ENCODE peak calls at places on chromosome 14, in four cellular contexts. S is HL-60, D is tibial artery, N is hepatocyte. M is an unnamed sample. For H3K27me3, the result is how much of the 10 kb centered on the place peaks cover.

GRCh38 chr14:82182646-82183045 is 649.0 kb upstream of the SEL1L start:
- DNase-seq in S (no peak), N (no peak), D (no peak), M (no peak)

GRCh38 chr14:97027256-97027999 is 230.2 kb downstream of the VRK1 start:
- DNase-seq in S (no peak), N (no peak), D (no peak), M (no peak)

GRCh38 chr14:35331605-35332516 is 39.7 kb downstream of the PSMA6 start:
- DNase-seq in D (no peak), S (no peak), N (peak), M (no peak)

GRCh38 chr14:74882103-74882920 is 596 bp downstream of the DLST start:
- DNase-seq in N (peak), S (peak), D (peak), M (no peak)

GRCh38 chr14:105065280-105066228 is at the start of gene GPR132:
- DNase-seq in N (peak), S (peak), D (peak), M (no peak)

GRCh38 chr14:101845896-101846295 is 84.4 kb downstream of the PPP2R5C start:
- DNase-seq in D (no peak), S (no peak), N (no peak), M (no peak)

GRCh38 chr14:87034680-87035079 is 958.3 kb downstream of the GALC start:
- DNase-seq in S (no peak), D (no peak), N (no peak), M (no peak)

GRCh38 chr14:22849212-22849819 is 12.9 kb downstream of the MMP14 start:
- DNase-seq in S (no peak), N (no peak), D (peak), M (peak)

GRCh38 chr14:72780771-72781170 is 113.1 kb downstream of the DPF3 start:
- DNase-seq in D (no peak), S (no peak), N (no peak), M (peak)

GRCh38 chr14:82999802-83000201 is 1466.1 kb upstream of the SEL1L start:
- DNase-seq in D (no peak), N (no peak), S (peak), M (no peak)

GRCh38 chr14:65346895-65347294 is 65.6 kb upstream of the FUT8 start:
- DNase-seq in D (peak), N (peak), S (no peak), M (peak)

GRCh38 chr14:88660056-88660455 is 97.2 kb downstream of the ZC3H14 start:
- DNase-seq in S (no peak), N (no peak), D (no peak), M (no peak)

GRCh38 chr14:22807432-22808087 is 7.7 kb downstream of the SLC7A7 start:
- DNase-seq in S (no peak), D (no peak), N (peak), M (no peak)

GRCh38 chr14:52325126-52325525 is 11.0 kb downstream of the PTGER2 start:
- DNase-seq in D (no peak), N (no peak), S (peak), M (no peak)

GRCh38 chr14:75063013-75063412 is 811 bp downstream of the ACYP1 start:
- DNase-seq in S (no peak), N (no peak), D (no peak), M (no peak)

GRCh38 chr14:22836301-22837058 is at the start of gene MMP14:
- DNase-seq in D (peak), S (no peak), N (peak), M (peak)

GRCh38 chr14:91755560-91755959 is 23.7 kb upstream of the CATSPERB start:
- DNase-seq in D (no peak), S (no peak), N (peak), M (no peak)
- TF ChIP-seq CTCF in D (no peak), S (no peak), N (no peak), M (no peak)

GRCh38 chr14:94770251-94770749 is 387 bp upstream of the GSC start:
- DNase-seq in D (no peak), S (no peak), N (no peak), M (no peak)

GRCh38 chr14:94771191-94771905 is 1.4 kb upstream of the GSC start:
- DNase-seq in N (no peak), S (no peak), D (no peak), M (no peak)

GRCh38 chr14:94773017-94773681 is 3.2 kb upstream of the GSC start:
- DNase-seq in S (no peak), D (no peak), N (peak), M (no peak)

GRCh38 chr14:94770815-94771190 is 890 bp upstream of the GSC start:
- DNase-seq in S (no peak), N (no peak), D (no peak), M (no peak)

GRCh38 chr14:94771906-94772468 is 2.1 kb upstream of the GSC start:
- DNase-seq in S (no peak), N (no peak), D (no peak), M (no peak)
- H3K27me3 ChIP-seq in S (half or more), N (half or more), D (under half), M (half or more)

DNA sequence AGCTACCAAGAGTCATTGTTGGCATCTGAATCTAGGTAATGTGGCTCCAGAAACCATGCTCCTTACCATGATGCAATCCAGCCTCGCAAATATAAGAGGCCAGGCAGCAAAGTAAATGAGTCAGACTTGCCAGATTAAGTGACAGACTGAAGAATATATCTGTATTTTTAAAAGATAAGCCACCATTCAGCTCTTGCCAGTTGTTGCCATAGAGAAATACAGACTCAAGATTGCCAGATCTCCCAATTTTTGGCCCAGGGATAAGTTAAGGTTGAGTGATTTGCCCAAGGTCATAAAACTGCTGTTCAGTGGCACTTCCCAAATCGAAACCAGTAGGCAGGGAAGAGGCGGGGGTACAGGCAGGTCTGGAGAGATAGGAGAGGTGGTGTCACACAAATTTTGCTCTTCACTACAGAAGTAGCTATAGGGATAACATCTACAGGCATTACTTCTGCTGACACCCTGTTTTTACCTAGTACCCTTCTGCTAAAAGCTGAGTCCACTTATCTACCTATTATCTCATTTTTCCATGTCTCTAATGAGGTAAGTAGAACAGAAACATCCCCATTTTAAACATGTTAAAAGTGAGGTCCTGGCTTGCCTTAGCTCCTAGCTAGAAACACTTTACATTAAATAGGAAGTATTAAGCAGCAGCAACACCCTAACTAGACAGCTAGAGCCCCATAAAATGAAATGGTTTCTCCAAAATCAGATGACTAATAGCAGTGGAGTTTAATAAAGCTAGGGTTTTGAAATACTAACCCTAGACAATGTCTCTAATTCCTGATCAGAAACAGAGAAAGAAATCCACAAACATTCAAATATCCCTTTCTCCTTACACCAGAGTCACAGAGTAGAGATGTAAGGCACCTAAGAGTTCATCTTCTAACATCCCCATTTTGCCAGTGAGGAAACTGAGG is 19.5 kb downstream of the DCAF5 start:
- DNase-seq in D (no peak), N (peak), S (no peak), M (no peak)
- H3K27ac ChIP-seq in D (no peak), N (peak), S (no peak), M (no peak)

DNA sequence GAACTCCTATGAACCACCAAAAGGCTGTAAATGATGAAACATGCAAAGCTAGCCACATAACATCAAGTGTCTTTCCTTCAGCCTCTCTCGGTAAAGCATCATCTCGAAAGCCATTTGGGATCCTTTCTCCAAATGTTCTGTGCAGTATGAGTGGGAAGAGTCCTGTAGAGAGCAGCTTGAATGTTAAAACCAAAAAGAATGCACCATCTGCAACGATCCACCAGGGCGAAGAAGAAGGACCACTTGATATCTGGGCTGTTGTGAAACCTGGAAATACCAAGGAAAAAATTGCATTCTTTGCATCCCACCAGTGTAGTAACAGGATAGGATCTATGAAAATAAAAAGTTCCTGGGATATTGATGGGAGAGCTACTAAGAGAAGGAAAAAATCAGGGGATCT is 61.2 kb downstream of the ATG14 start:
- DNase-seq in S (no peak), D (no peak), N (no peak), M (no peak)
- TF ChIP-seq CTCF in S (no peak), D (no peak), N (no peak), M (no peak)

GRCh38 chr14:76396714-76397187 is 20.8 kb downstream of the ESRRB start:
- DNase-seq in D (no peak), N (no peak), S (no peak), M (no peak)
- H3K27me3 ChIP-seq in D (under half), N (under half), S (under half), M (under half)

DNA sequence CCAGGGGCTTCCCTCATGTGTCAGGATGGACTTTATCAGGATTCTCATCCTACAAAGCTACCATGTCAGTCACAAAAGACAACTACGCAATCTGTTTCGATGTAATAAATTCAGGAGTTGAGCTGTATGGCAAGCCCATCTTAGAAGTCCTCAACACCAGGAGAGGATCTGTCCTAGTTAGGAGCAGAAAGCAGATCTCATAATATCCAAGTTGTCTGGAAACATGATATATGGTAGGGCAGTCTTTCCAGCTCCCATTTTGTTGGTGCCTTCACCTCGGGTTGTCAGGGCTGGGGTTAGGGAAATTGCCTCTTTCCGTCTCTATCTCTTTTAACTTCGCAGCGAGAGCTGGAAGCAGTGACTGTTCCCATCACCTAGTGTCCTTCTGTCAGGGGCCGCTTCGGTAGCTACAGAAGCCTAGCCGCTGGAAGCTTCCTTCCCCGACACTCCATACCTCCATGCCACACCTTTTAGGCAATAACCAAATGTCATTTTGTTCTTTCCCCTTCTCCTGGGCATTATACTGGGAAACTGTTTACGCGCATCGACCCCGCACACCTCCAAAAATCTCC is 1.4 kb downstream of the NIN start:
- DNase-seq in N (no peak), S (peak), D (no peak), M (no peak)
- H3K27ac ChIP-seq in N (no peak), S (peak), D (peak), M (peak)